ENCODE peak calls at places on chromosomes 5 and 9, in seven cellular contexts. K is kidney; N is NCI-H748 treated with DMSO at 0.1 percent for 48 hours; J is cardiac muscle cell; F is CD8-positive, alpha-beta T cell; P is HEK293T; C is adrenal gland. O is an unnamed sample.

GRCh38 chr9:134069536-134070399 is 1.9 kb upstream of the BRD3 start:
- DNase-seq in P (no peak), C (peak; percentile 19), J (no peak), N (no peak), F (no peak), K (peak; percentile 58), O (no peak)

GRCh38 chr9:134324359-134325095 is 1.7 kb upstream of the RXRA start:
- DNase-seq in J (no peak), F (no peak), K (no peak), C (peak; percentile 36), N (no peak), P (no peak), O (no peak)

GRCh38 chr9:22454021-22454420 is 7.4 kb downstream of the DMRTA1 start:
- DNase-seq in P (no peak), F (no peak), N (no peak), K (no peak), J (no peak), C (no peak), O (no peak)

GRCh38 chr5:154107010-154107409 is 68.2 kb downstream of the MFAP3 start:
- DNase-seq in C (no peak), F (no peak), P (no peak), J (no peak), N (no peak), K (no peak), O (no peak)

GRCh38 chr9:130112244-130113151 is 58.8 kb downstream of the GPR107 start:
- DNase-seq in N (no peak), J (no peak), C (peak; percentile 79), P (no peak), K (no peak), F (no peak), O (no peak)

GRCh38 chr5:66906021-66906420 is 290.6 kb downstream of the CD180 start:
- DNase-seq in C (no peak), P (no peak), J (no peak), K (no peak), N (no peak), F (no peak), O (no peak)

GRCh38 chr5:137336161-137336560 is 163.0 kb downstream of the SPOCK1 start:
- DNase-seq in N (no peak), F (no peak), P (no peak), J (no peak), C (no peak), K (no peak), O (no peak)

GRCh38 chr5:82092-82491 is 9.9 kb upstream of the PLEKHG4B start:
- DNase-seq in J (peak; percentile 32), N (no peak), P (no peak), K (peak; percentile 35), F (no peak), C (no peak), O (peak; percentile 26)

GRCh38 chr9:71984388-71985069 is 73.1 kb downstream of the C9orf85 start:
- DNase-seq in K (no peak), J (peak; percentile 53), F (no peak), C (no peak), P (no peak), N (no peak), O (no peak)

GRCh38 chr5:11851965-11852745 is 52.1 kb downstream of the CTNND2 start:
- DNase-seq in J (no peak), N (no peak), K (no peak), P (no peak), F (no peak), C (no peak), O (no peak)

GRCh38 chr5:168578006-168578405 is 1.2 kb downstream of the PANK3 start:
- DNase-seq in P (no peak), C (no peak), J (peak; percentile 28), K (no peak), F (no peak), N (no peak), O (no peak)

GRCh38 chr5:61313960-61314681 is 17.9 kb upstream of the ZSWIM6 start:
- DNase-seq in J (peak; percentile 85), F (no peak), K (no peak), C (peak; percentile 40), N (no peak), P (no peak), O (no peak)

GRCh38 chr9:69649566-69650260 is 22.5 kb downstream of the APBA1 start:
- DNase-seq in K (no peak), N (no peak), F (no peak), J (peak; percentile 14), P (no peak), C (no peak), O (no peak)

GRCh38 chr9:13113201-13113600 is 166.3 kb downstream of the MPDZ start:
- DNase-seq in P (no peak), J (peak; percentile 42), N (no peak), K (no peak), F (no peak), C (no peak), O (no peak)

GRCh38 chr5:139795074-139796001 is at the start of gene PSD2:
- DNase-seq in C (no peak), N (no peak), J (peak; percentile 15), F (no peak), K (no peak), P (peak; percentile 63), O (no peak)

GRCh38 chr5:124371121-124371706 is 375.2 kb downstream of the ZNF608 start:
- DNase-seq in K (no peak), N (no peak), P (no peak), J (peak; percentile 29), F (no peak), C (peak; percentile 67), O (no peak)

GRCh38 chr5:44660251-44660650 is 148.5 kb upstream of the MRPS30 start:
- DNase-seq in N (no peak), P (no peak), C (no peak), F (no peak), J (no peak), K (no peak), O (no peak)

GRCh38 chr9:16062542-16063240 is 509.8 kb downstream of the CCDC171 start:
- DNase-seq in N (no peak), K (no peak), P (no peak), F (no peak), J (peak; percentile 51), C (no peak), O (no peak)

O was measured in right atrium auricular region.